ENCODE peak calls at places on chromosomes 5 and 9, in four cellular contexts. One of them, this sample, is unnamed.

GRCh38 chr9:125997510-125997823 is 250.3 kb downstream of the PBX3 start:
- DNase-seq in choroid plexus epithelial cell: no peak
- DNase-seq in uterus: no peak
- DNase-seq in IMR-90: no peak
- DNase-seq in this sample: no peak

GRCh38 chr9:13520069-13520468 is 240.6 kb upstream of the MPDZ start:
- DNase-seq in uterus: no peak
- DNase-seq in IMR-90: no peak
- DNase-seq in choroid plexus epithelial cell: no peak
- DNase-seq in this sample: no peak

GRCh38 chr5:181198905-181199519 is 6.0 kb downstream of the TRIM7 start:
- DNase-seq in uterus: no peak
- DNase-seq in IMR-90: no peak
- DNase-seq in choroid plexus epithelial cell: no peak
- DNase-seq in this sample: no peak

GRCh38 chr5:151523335-151523734 is 67.8 kb downstream of the FAT2 start:
- DNase-seq in choroid plexus epithelial cell: peak
- DNase-seq in IMR-90: peak
- DNase-seq in uterus: no peak
- DNase-seq in this sample: peak

GRCh38 chr5:71865202-71865601 is 146.1 kb downstream of the CARTPT start:
- DNase-seq in uterus: peak
- DNase-seq in IMR-90: peak
- DNase-seq in choroid plexus epithelial cell: peak
- DNase-seq in this sample: no peak

GRCh38 chr5:175576096-175576495 is 81.8 kb upstream of the HRH2 start:
- DNase-seq in choroid plexus epithelial cell: no peak
- DNase-seq in IMR-90: no peak
- DNase-seq in uterus: no peak
- DNase-seq in this sample: no peak

GRCh38 chr5:148963679-148964078 is 99.2 kb downstream of the SH3TC2 start:
- DNase-seq in uterus: no peak
- DNase-seq in IMR-90: no peak
- DNase-seq in choroid plexus epithelial cell: no peak
- DNase-seq in this sample: no peak

GRCh38 chr9:34723141-34723540 is 13.2 kb upstream of the CCL21 start:
- DNase-seq in IMR-90: no peak
- DNase-seq in uterus: no peak
- DNase-seq in choroid plexus epithelial cell: no peak
- DNase-seq in this sample: no peak

GRCh38 chr9:69822091-69822750 is 1.6 kb downstream of the CFAP95 start:
- DNase-seq in uterus: no peak
- DNase-seq in IMR-90: peak
- DNase-seq in choroid plexus epithelial cell: peak
- DNase-seq in this sample: no peak

GRCh38 chr5:149450199-149450598 is 71.1 kb upstream of the IL17B start:
- DNase-seq in choroid plexus epithelial cell: peak
- DNase-seq in IMR-90: peak
- DNase-seq in uterus: peak
- DNase-seq in this sample: no peak

GRCh38 chr5:14900661-14901461 is 29.3 kb upstream of the ANKH start:
- DNase-seq in choroid plexus epithelial cell: peak
- DNase-seq in IMR-90: peak
- DNase-seq in uterus: no peak
- DNase-seq in this sample: no peak

GRCh38 chr9:22913026-22913425 is 466.4 kb downstream of the DMRTA1 start:
- DNase-seq in choroid plexus epithelial cell: no peak
- DNase-seq in uterus: no peak
- DNase-seq in IMR-90: no peak
- DNase-seq in this sample: no peak

GRCh38 chr9:109424618-109425017 is 73.5 kb downstream of the PTPN3 start:
- DNase-seq in uterus: no peak
- DNase-seq in choroid plexus epithelial cell: no peak
- DNase-seq in IMR-90: no peak
- DNase-seq in this sample: no peak

GRCh38 chr9:108813951-108814601 is 41.7 kb downstream of the ACTL7B start:
- DNase-seq in uterus: no peak
- DNase-seq in IMR-90: no peak
- DNase-seq in choroid plexus epithelial cell: peak
- DNase-seq in this sample: no peak

GRCh38 chr5:3068401-3068800 is 316.9 kb upstream of the IRX2 start:
- DNase-seq in choroid plexus epithelial cell: no peak
- DNase-seq in IMR-90: no peak
- DNase-seq in uterus: no peak
- DNase-seq in this sample: no peak

GRCh38 chr5:103224118-103224893 is 34.3 kb upstream of the MACIR start:
- DNase-seq in choroid plexus epithelial cell: peak
- DNase-seq in uterus: no peak
- DNase-seq in IMR-90: peak
- DNase-seq in this sample: no peak

GRCh38 chr5:1297243-1297642 is 2.4 kb upstream of the TERT start:
- DNase-seq in choroid plexus epithelial cell: no peak
- DNase-seq in IMR-90: no peak
- DNase-seq in uterus: no peak
- DNase-seq in this sample: peak

GRCh38 chr9:138043411-138044345 is 166.1 kb downstream of the CACNA1B start:
- DNase-seq in IMR-90: no peak
- DNase-seq in uterus: no peak
- DNase-seq in choroid plexus epithelial cell: no peak
- DNase-seq in this sample: peak

GRCh38 chr9:134942011-134942410 is 24.3 kb upstream of the FCN1 start:
- DNase-seq in uterus: no peak
- DNase-seq in IMR-90: no peak
- DNase-seq in choroid plexus epithelial cell: no peak
- DNase-seq in this sample: no peak

GRCh38 chr5:87944553-87945320 is 323.9 kb downstream of the TMEM161B start:
- DNase-seq in IMR-90: no peak
- DNase-seq in uterus: no peak
- DNase-seq in choroid plexus epithelial cell: peak
- DNase-seq in this sample: no peak

GRCh38 chr9:137244486-137245449 is 3.7 kb downstream of the TUBB4B start:
- DNase-seq in IMR-90: no peak
- DNase-seq in uterus: no peak
- DNase-seq in choroid plexus epithelial cell: no peak
- DNase-seq in this sample: no peak

GRCh38 chr5:36459191-36460135 is 146.9 kb upstream of the SLC1A3 start:
- DNase-seq in uterus: no peak
- DNase-seq in IMR-90: no peak
- DNase-seq in choroid plexus epithelial cell: no peak
- DNase-seq in this sample: no peak

GRCh38 chr9:1759009-1759408 is 256.1 kb upstream of the SMARCA2 start:
- DNase-seq in uterus: no peak
- DNase-seq in choroid plexus epithelial cell: no peak
- DNase-seq in IMR-90: no peak
- DNase-seq in this sample: no peak

DNA sequence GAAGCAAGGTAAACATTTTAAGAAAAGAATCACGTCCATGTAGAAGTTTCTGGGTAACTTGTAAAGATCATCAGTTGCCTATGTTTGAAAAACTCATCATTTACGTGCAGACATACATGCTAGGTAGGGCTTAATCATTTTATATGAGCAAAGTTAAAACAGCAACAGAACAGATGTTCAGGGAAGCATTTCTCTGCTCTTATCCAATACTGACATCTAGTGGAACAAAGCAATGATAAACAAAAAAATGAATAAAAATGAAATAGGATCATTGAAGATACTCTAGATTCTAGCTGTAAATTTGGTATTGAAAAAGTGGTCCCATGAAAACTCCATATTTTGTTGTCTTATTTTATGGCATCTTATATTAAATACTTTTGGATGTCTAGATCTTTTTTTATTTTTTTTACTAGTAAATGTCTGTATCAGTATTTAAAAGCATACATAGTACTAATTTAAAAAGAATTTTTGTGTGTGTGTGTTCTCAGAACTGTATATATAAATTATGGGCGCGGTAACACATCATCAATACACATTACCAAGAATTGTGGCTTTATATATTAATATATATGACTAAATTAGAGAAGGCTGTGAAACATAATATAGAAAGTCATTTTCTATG is 1050.2 kb downstream of the CDH12 start:
- DNase-seq in uterus: no peak
- DNase-seq in IMR-90: peak
- DNase-seq in choroid plexus epithelial cell: peak
- DNase-seq in this sample: no peak
- TF ChIP-seq CTCF in uterus: no peak
- TF ChIP-seq CTCF in IMR-90: peak
- TF ChIP-seq CTCF in choroid plexus epithelial cell: peak
- TF ChIP-seq CTCF in this sample: peak

GRCh38 chr9:122742003-122742402 is at the start of gene OR1L6:
- DNase-seq in choroid plexus epithelial cell: no peak
- DNase-seq in IMR-90: no peak
- DNase-seq in uterus: no peak
- DNase-seq in this sample: no peak
- TF ChIP-seq CTCF in choroid plexus epithelial cell: no peak
- TF ChIP-seq CTCF in IMR-90: no peak
- TF ChIP-seq CTCF in uterus: no peak
- TF ChIP-seq CTCF in this sample: no peak

GRCh38 chr5:167565555-167565954 is 725.9 kb upstream of the WWC1 start:
- DNase-seq in IMR-90: peak
- DNase-seq in uterus: no peak
- DNase-seq in choroid plexus epithelial cell: peak
- DNase-seq in this sample: no peak
- TF ChIP-seq CTCF in IMR-90: peak
- TF ChIP-seq CTCF in uterus: no peak
- TF ChIP-seq CTCF in choroid plexus epithelial cell: peak
- TF ChIP-seq CTCF in this sample: no peak

DNA sequence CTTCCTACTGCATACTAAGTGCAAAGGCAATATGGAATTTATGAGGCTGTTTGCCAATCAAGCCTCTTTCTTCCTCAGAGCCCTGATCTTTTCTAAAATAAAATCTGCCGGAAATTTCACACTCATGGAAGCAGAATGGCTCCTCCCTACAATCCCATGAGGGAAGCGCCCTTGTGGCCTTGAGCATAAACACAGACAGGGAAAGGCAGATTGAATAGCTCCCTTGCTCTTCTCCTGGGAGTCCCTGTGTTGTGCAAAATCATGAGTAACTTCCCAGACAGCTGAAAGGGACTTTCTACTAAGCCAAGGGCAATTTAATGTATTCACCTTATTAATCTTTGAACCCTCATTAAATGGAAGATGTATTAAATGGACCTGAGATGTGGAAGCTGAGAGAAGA is 226.1 kb upstream of the PIK3R1 start:
- DNase-seq in IMR-90: peak
- DNase-seq in uterus: no peak
- DNase-seq in choroid plexus epithelial cell: peak
- DNase-seq in this sample: no peak
- TF ChIP-seq CTCF in IMR-90: no peak
- TF ChIP-seq CTCF in uterus: no peak
- TF ChIP-seq CTCF in choroid plexus epithelial cell: peak
- TF ChIP-seq CTCF in this sample: no peak

GRCh38 chr5:139038618-139039305 is 159.4 kb downstream of the SIL1 start:
- DNase-seq in choroid plexus epithelial cell: no peak
- DNase-seq in uterus: no peak
- DNase-seq in IMR-90: no peak
- DNase-seq in this sample: no peak
- TF ChIP-seq CTCF in choroid plexus epithelial cell: peak
- TF ChIP-seq CTCF in uterus: no peak
- TF ChIP-seq CTCF in IMR-90: no peak
- TF ChIP-seq CTCF in this sample: no peak